ENCODE peak calls at places on chromosome 15, in five cellular contexts. D, W, R, L and T are unnamed samples.

GRCh38 chr15:70643783-70644125 is 119.6 kb downstream of the UACA start:
- DNase-seq in R (peak; percentile 40), D (peak; percentile 29), W (no peak), L (no peak), T (no peak)

GRCh38 chr15:27851811-27852210 is 247.3 kb downstream of the OCA2 start:
- DNase-seq in D (no peak), L (no peak), W (no peak), R (no peak), T (no peak)

GRCh38 chr15:63551400-63551799 is 45.8 kb upstream of the FBXL22 start:
- DNase-seq in W (no peak), D (peak; percentile 82), R (no peak), L (peak; percentile 43), T (no peak)

GRCh38 chr15:40325188-40325587 is 1.7 kb downstream of the INAFM2 start:
- DNase-seq in R (no peak), L (peak; percentile 57), W (no peak), D (no peak), T (no peak)

GRCh38 chr15:58332676-58333400 is 99.0 kb upstream of the LIPC start:
- DNase-seq in L (no peak), D (peak; percentile 41), R (peak; percentile 88), W (no peak), T (no peak)

GRCh38 chr15:22992026-22992331 is 11.8 kb upstream of the CYFIP1 start:
- DNase-seq in D (no peak), R (no peak), L (no peak), W (no peak), T (no peak)

GRCh38 chr15:74133071-74133702 is 2.8 kb downstream of the ISLR2 start:
- DNase-seq in W (no peak), R (peak; percentile 63), L (no peak), D (no peak), T (no peak)

GRCh38 chr15:78618490-78618934 is 2.3 kb downstream of the CHRNA3 start:
- DNase-seq in W (peak; percentile 82), D (peak; percentile 91), R (peak; percentile 82), L (peak; percentile 73), T (peak; percentile 59)

GRCh38 chr15:94036156-94036555 is 195.2 kb upstream of the MCTP2 start:
- DNase-seq in L (no peak), W (no peak), D (no peak), R (peak; percentile 28), T (no peak)

GRCh38 chr15:69302929-69303328 is 4.2 kb downstream of the PAQR5 start:
- DNase-seq in L (no peak), R (no peak), W (no peak), D (no peak), T (no peak)

GRCh38 chr15:60091150-60091549 is 87.0 kb downstream of the FOXB1 start:
- DNase-seq in L (no peak), R (peak; percentile 49), D (peak; percentile 91), W (no peak), T (no peak)

GRCh38 chr15:64883097-64883581 is 28.6 kb upstream of the ANKDD1A start:
- DNase-seq in R (no peak), W (no peak), D (peak; percentile 55), L (no peak), T (no peak)

GRCh38 chr15:40054056-40054745 is 15.2 kb upstream of the SRP14 start:
- DNase-seq in L (no peak), W (no peak), R (no peak), D (no peak), T (peak; percentile 39)

GRCh38 chr15:75577401-75578205 is 1.5 kb downstream of the PTPN9 start:
- DNase-seq in W (peak; percentile 11), D (peak; percentile 49), R (no peak), L (peak; percentile 26), T (no peak)

GRCh38 chr15:31173790-31174450 is 72.4 kb upstream of the TRPM1 start:
- DNase-seq in W (no peak), L (no peak), D (no peak), R (no peak), T (no peak)

GRCh38 chr15:34721802-34722795 is 32.7 kb downstream of the GJD2 start:
- DNase-seq in R (peak; percentile 94), D (peak; percentile 30), W (no peak), L (peak; percentile 58), T (no peak)
- TF ChIP-seq CTCF in R (no peak), D (peak; percentile 16), W (no peak), L (peak; percentile 18), T (no peak)

GRCh38 chr15:81645470-81645869 is 271.5 kb upstream of the TMC3 start:
- DNase-seq in W (no peak), D (no peak), L (no peak), R (no peak), T (no peak)

GRCh38 chr15:81643773-81644172 is 269.8 kb upstream of the TMC3 start:
- DNase-seq in W (no peak), R (no peak), D (no peak), L (no peak), T (no peak)

DNA sequence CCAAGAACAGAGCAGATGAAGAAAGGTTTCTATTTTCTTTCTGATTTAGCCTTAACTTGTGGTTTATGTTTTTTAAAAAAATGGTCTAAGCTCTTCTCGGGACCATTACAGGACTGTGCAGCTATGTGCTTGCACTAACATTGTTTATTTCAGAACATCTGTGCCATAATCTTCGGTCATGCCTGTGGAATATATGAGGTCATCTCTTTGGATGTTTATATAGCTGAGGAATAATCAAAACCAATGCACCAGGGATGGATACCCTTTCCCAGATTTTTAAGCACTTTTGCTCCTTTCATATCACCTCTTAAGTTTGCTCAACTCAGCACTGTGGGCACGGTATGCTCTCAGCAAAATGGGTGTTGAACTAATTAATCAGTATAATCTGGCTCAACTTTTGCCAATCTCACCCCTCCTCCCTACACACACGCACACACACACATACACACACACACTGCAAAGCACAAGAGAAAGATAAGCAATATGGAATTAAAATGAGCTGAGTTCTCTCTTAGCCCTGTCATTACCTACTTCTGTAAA is 268.5 kb upstream of the TMC3 start:
- DNase-seq in W (no peak), D (no peak), R (no peak), L (no peak), T (no peak)
- TF ChIP-seq CTCF in W (no peak), D (no peak), R (no peak), L (no peak), T (no peak)

DNA sequence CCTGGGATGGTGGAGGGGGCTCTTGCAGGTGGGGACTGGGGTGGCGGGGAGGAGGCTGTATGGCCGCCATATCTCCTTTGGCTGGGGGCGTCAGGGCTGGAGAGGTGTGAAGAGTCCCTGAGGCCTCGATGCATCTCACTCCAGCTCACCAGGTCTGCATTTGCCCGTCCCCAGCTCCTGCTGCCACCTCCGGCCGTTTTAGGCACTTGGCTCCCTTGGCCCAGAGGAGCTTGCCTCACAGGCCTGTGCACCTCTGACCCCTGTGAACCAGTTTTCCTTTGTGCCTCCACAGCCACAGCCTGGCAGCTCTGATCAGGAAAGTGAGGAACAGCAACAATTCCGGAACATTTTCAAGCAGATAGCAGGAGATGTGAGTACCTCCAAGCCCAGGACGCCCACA is 49.7 kb downstream of the CAPN3 start:
- DNase-seq in D (no peak), L (no peak), W (no peak), R (no peak), T (no peak)
- TF ChIP-seq CTCF in D (no peak), L (no peak), W (no peak), R (no peak), T (no peak)

DNA sequence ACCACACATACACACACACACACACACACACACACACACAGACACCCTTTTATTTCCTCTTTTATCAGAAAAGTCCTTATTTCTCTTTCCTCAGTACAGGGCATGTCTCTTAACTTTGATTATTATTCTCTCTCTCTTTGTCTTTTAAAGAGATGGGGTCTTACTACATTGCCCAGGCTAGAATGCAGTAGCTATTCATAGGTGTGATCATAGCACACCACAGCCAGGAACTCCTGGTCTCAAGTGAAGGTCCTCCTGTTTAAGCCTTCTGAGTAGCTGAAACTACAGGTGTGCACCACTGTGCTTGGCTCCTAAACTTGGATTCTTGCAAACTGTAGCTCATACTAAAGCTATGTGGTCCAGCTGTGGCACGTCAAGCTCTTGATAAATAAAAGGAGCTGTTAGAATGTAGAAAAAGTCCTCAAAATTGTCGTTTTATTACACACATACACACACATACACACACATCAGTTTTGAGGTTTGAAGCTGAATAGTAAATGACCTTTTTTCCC is 7.4 kb downstream of the GOLM2 start:
- DNase-seq in L (no peak), D (peak; percentile 24), W (no peak), R (no peak), T (no peak)
- TF ChIP-seq CTCF in L (no peak), D (no peak), W (no peak), R (no peak), T (no peak)

DNA sequence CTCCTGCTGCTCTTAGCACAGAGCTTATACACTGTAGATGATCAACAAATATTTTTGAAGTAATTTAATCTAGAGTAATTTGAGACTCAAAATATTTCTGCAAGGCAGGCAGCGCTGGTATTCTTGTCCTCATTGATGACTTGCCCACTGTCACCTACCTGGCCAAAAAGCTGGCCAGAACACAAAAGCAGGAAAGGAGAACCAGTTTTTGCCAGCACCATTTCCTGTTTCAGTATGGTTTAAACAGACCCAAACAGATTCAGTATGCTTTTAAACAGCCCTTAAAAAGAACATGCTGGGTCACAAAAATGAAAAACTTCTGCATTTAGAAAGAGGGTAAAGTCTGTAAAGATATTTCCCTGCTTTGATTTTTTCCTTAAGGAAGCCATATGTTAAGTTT is 42.3 kb upstream of the ZNF280D start:
- DNase-seq in D (no peak), R (no peak), L (peak; percentile 24), W (no peak), T (no peak)
- TF ChIP-seq CTCF in D (no peak), R (no peak), L (no peak), W (no peak), T (no peak)

GRCh38 chr15:72379856-72380255 is 4.0 kb upstream of the HEXA start:
- DNase-seq in D (no peak), R (no peak), L (peak; percentile 82), W (no peak), T (no peak)

GRCh38 chr15:72380743-72381142 is 4.9 kb upstream of the HEXA start:
- DNase-seq in D (no peak), L (no peak), R (no peak), W (no peak), T (no peak)

GRCh38 chr15:72375501-72375845 is 341 bp downstream of the HEXA start:
- DNase-seq in R (no peak), D (no peak), L (no peak), W (no peak), T (no peak)

GRCh38 chr15:72375846-72376581 is at the start of gene HEXA:
- DNase-seq in L (peak; percentile 93), D (peak; percentile 95), R (peak; percentile 87), W (peak; percentile 99), T (peak; percentile 99)
- TF ChIP-seq CTCF in L (no peak), D (no peak), R (no peak), W (no peak), T (no peak)

DNA sequence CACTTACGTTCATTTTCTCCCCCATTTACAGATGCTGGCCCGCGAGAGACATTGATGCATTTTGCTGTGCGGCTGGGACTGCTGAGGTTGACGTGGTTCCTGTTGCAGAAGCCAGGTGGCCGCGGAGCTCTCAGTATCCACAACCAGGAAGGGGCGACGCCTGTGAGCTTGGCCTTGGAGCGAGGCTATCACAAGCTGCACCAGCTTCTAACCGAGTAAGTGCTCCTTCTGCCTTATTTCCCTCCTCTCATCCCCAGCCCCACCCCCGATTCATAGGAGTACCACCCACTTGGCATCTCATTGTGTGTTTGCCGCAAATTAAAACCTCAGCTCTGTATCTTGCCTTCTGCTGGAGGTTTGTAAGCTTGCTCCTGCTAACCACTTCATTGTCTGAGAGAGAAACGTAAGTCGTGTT is 163.3 kb downstream of the AKAP13 start:
- DNase-seq in D (no peak), W (peak; percentile 68), R (no peak), L (peak; percentile 43), T (no peak)
- TF ChIP-seq CTCF in D (no peak), W (peak; percentile 20), R (no peak), L (no peak), T (no peak)